ENCODE peak calls at places on chromosomes 4 and X, in eight cellular contexts. W is ovary, O is HS-5, D is cerebellar cortex, S is NCI-H460, C is NCI-H69, F is Caco-2, J is NCI-H1930. Q is an unnamed sample.

GRCh38 chrX:37652053-37652452 is 33.5 kb upstream of the XK start:
- DNase-seq in S (no peak), D (no peak), O (no peak), W (no peak), F (no peak), J (no peak), C (no peak), Q (no peak)

GRCh38 chr4:86060341-86060740 is 299.5 kb downstream of the MAPK10 start:
- DNase-seq in S (no peak), C (no peak), J (no peak), O (no peak), W (no peak), F (no peak), D (no peak), Q (no peak)

GRCh38 chr4:150007512-150007911 is 70.7 kb upstream of the DCLK2 start:
- DNase-seq in D (no peak), S (no peak), O (peak; percentile 24), W (no peak), C (no peak), F (no peak), J (no peak), Q (no peak)

GRCh38 chr4:181860668-181861067 is 382.5 kb upstream of the TENM3 start:
- DNase-seq in O (no peak), W (no peak), J (no peak), D (no peak), S (no peak), C (no peak), F (no peak), Q (peak; percentile 41)

GRCh38 chr4:24774452-24774851 is 20.9 kb upstream of the SOD3 start:
- DNase-seq in C (no peak), J (no peak), D (no peak), F (no peak), O (no peak), S (no peak), W (no peak), Q (no peak)

GRCh38 chr4:83281326-83281725 is 3.3 kb downstream of the COQ2 start:
- DNase-seq in S (no peak), D (no peak), C (peak; percentile 5), F (no peak), W (no peak), O (no peak), J (no peak), Q (no peak)

GRCh38 chr4:179040259-179040658 is 1598.0 kb upstream of the AGA start:
- DNase-seq in S (no peak), F (no peak), C (no peak), D (no peak), J (no peak), O (no peak), W (no peak), Q (no peak)

GRCh38 chr4:7295201-7295916 is 103.0 kb downstream of the SORCS2 start:
- DNase-seq in O (no peak), C (no peak), W (peak; percentile 67), S (no peak), J (no peak), F (no peak), D (peak; percentile 18), Q (no peak)